ENCODE peak calls at places on chromosomes 16 and 17, in four cellular contexts. One of them, this sample, is unnamed.

GRCh38 chr16:67995423-67995822 is 3.9 kb downstream of the DPEP2 start:
- DNase-seq in NT2/D1: no peak
- DNase-seq in ACHN: no peak
- DNase-seq in nephron progenitor cell: no peak
- DNase-seq in this sample: peak

GRCh38 chr17:16415031-16415924 is at the start of gene TRPV2:
- DNase-seq in ACHN: peak
- DNase-seq in NT2/D1: no peak
- DNase-seq in nephron progenitor cell: peak
- DNase-seq in this sample: no peak

GRCh38 chr16:23148513-23149266 is 562 bp downstream of the USP31 start:
- DNase-seq in ACHN: peak
- DNase-seq in nephron progenitor cell: peak
- DNase-seq in NT2/D1: no peak
- DNase-seq in this sample: peak

GRCh38 chr17:48601528-48602430 is 3.0 kb downstream of the HOXB6 start:
- DNase-seq in ACHN: peak
- DNase-seq in nephron progenitor cell: no peak
- DNase-seq in NT2/D1: no peak
- DNase-seq in this sample: no peak

GRCh38 chr17:2398655-2399571 is 1.9 kb downstream of the MNT start:
- DNase-seq in nephron progenitor cell: no peak
- DNase-seq in NT2/D1: no peak
- DNase-seq in ACHN: peak
- DNase-seq in this sample: peak

GRCh38 chr16:8543258-8543657 is 47.1 kb downstream of the TMEM114 start:
- DNase-seq in NT2/D1: no peak
- DNase-seq in nephron progenitor cell: no peak
- DNase-seq in ACHN: no peak
- DNase-seq in this sample: no peak

GRCh38 chr16:3780570-3780969 is 63.2 kb upstream of the TRAP1 start:
- DNase-seq in ACHN: peak
- DNase-seq in NT2/D1: no peak
- DNase-seq in nephron progenitor cell: no peak
- DNase-seq in this sample: peak

GRCh38 chr16:68445458-68445857 is 2.9 kb downstream of the SMPD3 start:
- DNase-seq in NT2/D1: peak
- DNase-seq in nephron progenitor cell: peak
- DNase-seq in ACHN: peak
- DNase-seq in this sample: peak

GRCh38 chr17:67111327-67111726 is 67.0 kb downstream of the CACNG1 start:
- DNase-seq in NT2/D1: no peak
- DNase-seq in ACHN: no peak
- DNase-seq in nephron progenitor cell: no peak
- DNase-seq in this sample: no peak

GRCh38 chr17:78883090-78883532 is 19.9 kb downstream of the CEP295NL start:
- DNase-seq in NT2/D1: no peak
- DNase-seq in nephron progenitor cell: no peak
- DNase-seq in ACHN: peak
- DNase-seq in this sample: peak

GRCh38 chr17:16940116-16940881 is 31.6 kb downstream of the TNFRSF13B start:
- DNase-seq in ACHN: no peak
- DNase-seq in NT2/D1: no peak
- DNase-seq in nephron progenitor cell: no peak
- DNase-seq in this sample: no peak

GRCh38 chr17:36863676-36864075 is 73.6 kb upstream of the LHX1 start:
- DNase-seq in ACHN: no peak
- DNase-seq in NT2/D1: no peak
- DNase-seq in nephron progenitor cell: no peak
- DNase-seq in this sample: no peak

GRCh38 chr17:38554430-38555350 is 51.1 kb downstream of the SRCIN1 start:
- DNase-seq in ACHN: no peak
- DNase-seq in nephron progenitor cell: no peak
- DNase-seq in NT2/D1: no peak
- DNase-seq in this sample: peak

GRCh38 chr16:74183601-74184365 is 112.8 kb upstream of the PSMD7 start:
- DNase-seq in ACHN: no peak
- DNase-seq in NT2/D1: no peak
- DNase-seq in nephron progenitor cell: no peak
- DNase-seq in this sample: no peak

GRCh38 chr16:20897897-20898296 is 2.3 kb downstream of the DCUN1D3 start:
- DNase-seq in ACHN: no peak
- DNase-seq in nephron progenitor cell: no peak
- DNase-seq in NT2/D1: no peak
- DNase-seq in this sample: no peak

GRCh38 chr16:19186403-19186802 is 18.4 kb downstream of the SYT17 start:
- DNase-seq in nephron progenitor cell: no peak
- DNase-seq in NT2/D1: no peak
- DNase-seq in ACHN: no peak
- DNase-seq in this sample: no peak

GRCh38 chr16:48194828-48195566 is 39.2 kb upstream of the ABCC12 start:
- DNase-seq in ACHN: no peak
- DNase-seq in nephron progenitor cell: no peak
- DNase-seq in NT2/D1: no peak
- DNase-seq in this sample: peak

GRCh38 chr16:85514295-85514600 is 98.9 kb upstream of the GSE1 start:
- DNase-seq in NT2/D1: no peak
- DNase-seq in nephron progenitor cell: no peak
- DNase-seq in ACHN: no peak
- DNase-seq in this sample: no peak

GRCh38 chr17:45225051-45225700 is 3.5 kb downstream of the FMNL1 start:
- DNase-seq in ACHN: peak
- DNase-seq in nephron progenitor cell: no peak
- DNase-seq in NT2/D1: no peak
- DNase-seq in this sample: peak

GRCh38 chr17:6936370-6937028 is 59.4 kb upstream of the ALOX12 start:
- DNase-seq in nephron progenitor cell: no peak
- DNase-seq in ACHN: no peak
- DNase-seq in NT2/D1: no peak
- DNase-seq in this sample: peak

GRCh38 chr17:60383379-60383778 is 8.6 kb downstream of the USP32 start:
- DNase-seq in NT2/D1: no peak
- DNase-seq in nephron progenitor cell: no peak
- DNase-seq in ACHN: no peak
- DNase-seq in this sample: no peak

GRCh38 chr17:78355045-78355641 is 4.7 kb downstream of the SOCS3 start:
- DNase-seq in ACHN: no peak
- DNase-seq in NT2/D1: no peak
- DNase-seq in nephron progenitor cell: no peak
- DNase-seq in this sample: no peak

GRCh38 chr16:57265850-57266530 is 18.5 kb downstream of the PLLP start:
- DNase-seq in ACHN: peak
- DNase-seq in NT2/D1: no peak
- DNase-seq in nephron progenitor cell: no peak
- DNase-seq in this sample: no peak

This sample was measured in EL.